ENCODE peak calls at places on chromosome 12, in seven cellular contexts. T, E, B, P, D, C and I are unnamed samples.
A peak's percentile ranks its signal among the peaks of the same experiment; 100 is the strongest.

GRCh38 chr12:11702959-11703358 is 53.5 kb downstream of the ETV6 start:
- DNase-seq in T (no peak), E (no peak), B (no peak), P (no peak), D (no peak), C (no peak), I (no peak)

GRCh38 chr12:12349711-12350665 is at the start of gene MANSC1:
- DNase-seq in T (peak; percentile 75), E (no peak), B (peak; percentile 81), P (peak; percentile 56), D (peak; percentile 91), C (peak; percentile 43), I (peak; percentile 91)

GRCh38 chr12:89345830-89346740 is 6.2 kb downstream of the DUSP6 start:
- DNase-seq in T (peak; percentile 60), E (peak; percentile 97), B (peak; percentile 68), P (peak; percentile 41), D (peak; percentile 96), C (peak; percentile 91), I (peak; percentile 73)

GRCh38 chr12:121637231-121637914 is 11.0 kb downstream of the ORAI1 start:
- DNase-seq in T (peak; percentile 66), E (peak; percentile 76), B (no peak), P (peak; percentile 38), D (peak; percentile 60), C (no peak), I (peak; percentile 70)

GRCh38 chr12:19018302-19018980 is 111.1 kb upstream of the PLEKHA5 start:
- DNase-seq in T (no peak), E (no peak), B (no peak), P (no peak), D (no peak), C (peak; percentile 91), I (no peak)

GRCh38 chr12:57191410-57191809 is 25.2 kb upstream of the NXPH4 start:
- DNase-seq in T (no peak), E (no peak), B (no peak), P (no peak), D (no peak), C (no peak), I (no peak)

GRCh38 chr12:47223848-47224213 is 144.1 kb upstream of the AMIGO2 start:
- DNase-seq in T (peak; percentile 57), E (peak; percentile 54), B (no peak), P (no peak), D (no peak), C (peak; percentile 55), I (no peak)

GRCh38 chr12:16012086-16012485 is 101.0 kb downstream of the DERA start:
- DNase-seq in T (peak; percentile 71), E (no peak), B (no peak), P (no peak), D (no peak), C (peak; percentile 85), I (peak; percentile 70)

GRCh38 chr12:98754095-98754494 is 109.0 kb downstream of the APAF1 start:
- DNase-seq in T (no peak), E (no peak), B (no peak), P (no peak), D (no peak), C (peak; percentile 9), I (no peak)

GRCh38 chr12:19230299-19230866 is 100.8 kb downstream of the PLEKHA5 start:
- DNase-seq in T (no peak), E (no peak), B (no peak), P (no peak), D (no peak), C (no peak), I (peak; percentile 68)

GRCh38 chr12:54591001-54591591 is 2.6 kb upstream of the PPP1R1A start:
- DNase-seq in T (no peak), E (no peak), B (no peak), P (no peak), D (no peak), C (peak; percentile 33), I (no peak)

GRCh38 chr12:12333980-12334709 is 15.9 kb downstream of the MANSC1 start:
- DNase-seq in T (peak; percentile 73), E (peak; percentile 76), B (no peak), P (peak; percentile 61), D (peak; percentile 89), C (peak; percentile 68), I (peak; percentile 82)

GRCh38 chr12:127063339-127064090 is 1203.5 kb upstream of the TMEM132C start:
- DNase-seq in T (no peak), E (no peak), B (no peak), P (no peak), D (no peak), C (no peak), I (no peak)

GRCh38 chr12:61524851-61525250 is 735.4 kb upstream of the USP15 start:
- DNase-seq in T (no peak), E (peak; percentile 79), B (no peak), P (no peak), D (no peak), C (no peak), I (no peak)

GRCh38 chr12:118618695-118619094 is 242.3 kb downstream of the SUDS3 start:
- DNase-seq in T (no peak), E (no peak), B (no peak), P (no peak), D (no peak), C (no peak), I (no peak)

GRCh38 chr12:18690653-18691052 is 47.2 kb downstream of the PLCZ1 start:
- DNase-seq in T (no peak), E (no peak), B (no peak), P (no peak), D (no peak), C (peak; percentile 40), I (no peak)

GRCh38 chr12:80869264-80869663 is 68.5 kb downstream of the LIN7A start:
- DNase-seq in T (no peak), E (no peak), B (no peak), P (no peak), D (no peak), C (no peak), I (no peak)

GRCh38 chr12:14514154-14514842 is 53.4 kb downstream of the PLBD1 start:
- DNase-seq in T (no peak), E (peak; percentile 83), B (no peak), P (no peak), D (peak; percentile 66), C (peak; percentile 62), I (no peak)

GRCh38 chr12:131552167-131552863 is 158.6 kb upstream of the SFSWAP start:
- DNase-seq in T (no peak), E (no peak), B (no peak), P (no peak), D (no peak), C (no peak), I (no peak)

GRCh38 chr12:70332236-70332635 is 33.9 kb upstream of the KCNMB4 start:
- DNase-seq in T (no peak), E (no peak), B (no peak), P (no peak), D (no peak), C (no peak), I (no peak)

GRCh38 chr12:40225337-40225983 is 663 bp downstream of the LRRK2 start:
- DNase-seq in T (no peak), E (no peak), B (no peak), P (no peak), D (no peak), C (no peak), I (no peak)

GRCh38 chr12:40224439-40225291 is at the start of gene LRRK2:
- DNase-seq in T (peak; percentile 92), E (peak; percentile 82), B (peak; percentile 90), P (peak; percentile 31), D (peak; percentile 84), C (peak; percentile 73), I (peak; percentile 94)

GRCh38 chr12:40225984-40226602 is 1.3 kb downstream of the LRRK2 start:
- DNase-seq in T (no peak), E (peak; percentile 88), B (no peak), P (no peak), D (no peak), C (no peak), I (no peak)

GRCh38 chr12:40227447-40227846 is 2.6 kb downstream of the LRRK2 start:
- DNase-seq in T (no peak), E (no peak), B (no peak), P (no peak), D (no peak), C (no peak), I (no peak)

DNA sequence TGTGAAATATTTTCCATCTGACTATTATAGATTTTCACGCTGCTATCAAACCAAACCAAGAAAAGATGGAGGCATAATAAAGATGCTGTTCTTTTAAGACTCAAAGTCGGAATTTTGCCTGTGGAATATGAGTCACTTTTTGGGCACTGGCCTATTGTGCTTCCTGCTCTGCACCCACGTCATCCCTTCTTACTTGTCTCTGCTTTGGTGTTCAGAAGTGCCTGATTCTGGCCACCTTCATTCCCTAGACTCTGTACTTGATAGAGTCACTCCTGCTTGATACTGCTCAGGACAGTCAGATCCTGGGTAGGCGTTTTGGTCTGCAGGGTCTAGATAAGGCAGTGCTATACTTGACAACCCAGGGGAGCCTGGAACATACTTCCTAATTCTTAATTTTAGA is 1.9 kb downstream of the LRRK2 start:
- DNase-seq in T (peak; percentile 44), E (no peak), B (peak; percentile 80), P (no peak), D (no peak), C (peak; percentile 82), I (peak; percentile 62)
- H3K4me1 ChIP-seq in T (peaks cover 16% of the 10 kb centered on the region), E (peaks cover 33% of the 10 kb centered on the region), B (peaks cover 5% of the 10 kb centered on the region), P (peaks cover 8% of the 10 kb centered on the region), D (no peaks in the 10 kb centered on the region), C (peaks cover 19% of the 10 kb centered on the region), I (no peaks in the 10 kb centered on the region)

GRCh38 chr12:3230758-3231375 is 153.7 kb downstream of the TSPAN9 start:
- DNase-seq in T (no peak), E (no peak), B (no peak), P (no peak), D (no peak), C (no peak), I (no peak)
- H3K4me1 ChIP-seq in T (peaks cover 39% of the 10 kb centered on the region), E (peaks cover 42% of the 10 kb centered on the region), B (peaks cover 13% of the 10 kb centered on the region), P (no peaks in the 10 kb centered on the region), D (peaks cover 9% of the 10 kb centered on the region), C (peaks cover 25% of the 10 kb centered on the region), I (no peaks in the 10 kb centered on the region)

GRCh38 chr12:116257213-116257612 is 20.3 kb downstream of the MED13L start:
- DNase-seq in T (no peak), E (no peak), B (no peak), P (no peak), D (no peak), C (peak; percentile 54), I (no peak)
- H3K4me1 ChIP-seq in T (peaks cover 58% of the 10 kb centered on the region), E (peaks cover 8% of the 10 kb centered on the region), B (peaks cover 47% of the 10 kb centered on the region), P (peaks cover 50% of the 10 kb centered on the region), D (no peaks in the 10 kb centered on the region), C (peaks cover 18% of the 10 kb centered on the region), I (no peaks in the 10 kb centered on the region)

DNA sequence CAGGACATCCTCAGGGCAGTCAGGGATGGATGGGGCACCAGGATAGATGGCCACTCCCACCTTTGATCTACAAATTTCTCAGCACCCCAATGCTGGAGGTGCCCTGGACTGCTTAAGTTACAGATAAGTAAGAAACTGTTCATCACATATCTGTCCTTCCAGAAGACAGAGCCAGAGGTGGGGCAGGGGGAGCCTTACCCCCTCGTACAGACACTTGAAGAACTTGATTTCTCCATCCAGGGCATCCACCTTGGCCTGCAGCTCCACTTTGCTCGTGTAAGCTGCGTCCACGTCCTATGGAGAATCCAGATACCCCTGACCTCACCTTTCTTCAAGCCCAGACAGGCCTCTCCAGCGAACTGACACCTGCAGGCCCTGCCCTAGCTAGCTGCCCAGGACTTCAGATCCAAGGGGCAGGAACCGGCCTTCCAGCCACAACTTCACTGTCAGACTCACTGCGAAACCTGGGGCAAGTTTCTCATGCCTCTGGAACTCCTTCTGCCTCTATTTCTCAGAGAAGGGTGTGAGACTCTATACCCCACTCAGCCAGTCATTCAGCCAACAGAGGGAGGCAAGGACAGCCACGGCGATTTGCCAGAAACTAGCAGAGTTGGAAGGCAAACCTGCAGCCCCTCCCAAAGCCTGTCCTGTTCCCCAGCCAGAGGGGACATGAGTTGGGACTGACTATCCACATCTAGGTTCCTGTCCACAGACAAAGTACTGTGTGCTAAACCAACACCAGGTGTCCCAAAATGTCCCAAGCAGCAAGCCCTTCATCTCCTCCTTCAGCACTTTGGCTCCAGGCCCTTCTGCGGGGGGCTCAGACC is 3.8 kb downstream of the KRT73 start:
- DNase-seq in T (no peak), E (no peak), B (no peak), P (no peak), D (peak; percentile 38), C (no peak), I (no peak)
- H3K4me1 ChIP-seq in T (no peaks in the 10 kb centered on the region), E (no peaks in the 10 kb centered on the region), B (no peaks in the 10 kb centered on the region), P (peaks cover 59% of the 10 kb centered on the region), D (peaks cover 20% of the 10 kb centered on the region), C (no peaks in the 10 kb centered on the region), I (no peaks in the 10 kb centered on the region)